ENCODE peak calls at places on chromosome 11, in seven cellular contexts. Y is ovary, B is neural progenitor cell, M is left ventricle myocardium inferior, L is stomach, I is hepatocyte, H is uterus. G is an unnamed sample.

GRCh38 chr11:128610765-128611617 is 23.6 kb upstream of the ETS1 start:
- DNase-seq in H (no peak), M (no peak), B (no peak), I (no peak), Y (no peak), L (no peak), G (no peak)

GRCh38 chr11:62889484-62890437 is 9.1 kb downstream of the SLC3A2 start:
- DNase-seq in I (peak; percentile 79), M (no peak), B (no peak), H (peak; percentile 60), Y (no peak), L (no peak), G (no peak)

GRCh38 chr11:116162541-116163230 is 610.1 kb downstream of the BUD13 start:
- DNase-seq in B (peak; percentile 87), Y (no peak), L (no peak), I (peak; percentile 43), H (no peak), M (no peak), G (no peak)

GRCh38 chr11:47216141-47216798 is 1.5 kb downstream of the DDB2 start:
- DNase-seq in L (peak; percentile 69), B (peak; percentile 32), H (peak; percentile 43), Y (peak; percentile 45), I (peak; percentile 79), M (no peak), G (peak; percentile 30)

GRCh38 chr11:34274712-34275398 is 83.0 kb downstream of the ABTB2 start:
- DNase-seq in L (peak; percentile 87), B (no peak), Y (peak; percentile 92), H (peak; percentile 97), M (peak; percentile 83), I (peak; percentile 91), G (no peak)

GRCh38 chr11:92978226-92979111 is 9.0 kb downstream of the MTNR1B start:
- DNase-seq in Y (no peak), M (peak; percentile 28), I (peak; percentile 66), L (peak; percentile 67), B (no peak), H (no peak), G (no peak)

GRCh38 chr11:113182288-113182687 is 132.1 kb upstream of the TTC12 start:
- DNase-seq in M (no peak), I (no peak), L (no peak), B (no peak), Y (no peak), H (no peak), G (no peak)

GRCh38 chr11:93525601-93526000 is 17.6 kb downstream of the SMCO4 start:
- DNase-seq in L (no peak), H (no peak), Y (no peak), B (no peak), M (no peak), I (peak; percentile 21), G (no peak)

GRCh38 chr11:45652781-45653180 is 12.6 kb downstream of the CHST1 start:
- DNase-seq in Y (no peak), M (no peak), H (no peak), I (no peak), L (no peak), B (peak; percentile 2), G (no peak)

GRCh38 chr11:120863359-120863758 is 160.5 kb upstream of the TBCEL start:
- DNase-seq in Y (no peak), H (no peak), M (no peak), B (no peak), L (no peak), I (no peak), G (no peak)

GRCh38 chr11:27506200-27507182 is at the start of gene LIN7C:
- DNase-seq in Y (peak; percentile 97), L (peak; percentile 97), B (peak; percentile 98), H (peak; percentile 98), M (peak; percentile 96), I (peak; percentile 98), G (peak; percentile 93)

GRCh38 chr11:119340335-119341221 is at the start of gene C1QTNF5:
- DNase-seq in B (peak; percentile 66), I (peak; percentile 78), H (peak; percentile 90), M (peak; percentile 91), L (peak; percentile 88), Y (peak; percentile 85), G (no peak)

GRCh38 chr11:82365351-82365750 is 368.3 kb downstream of the FAM181B start:
- DNase-seq in Y (no peak), I (no peak), B (no peak), H (no peak), M (no peak), L (no peak), G (no peak)

GRCh38 chr11:91350931-91351330 is 873.7 kb upstream of the FAT3 start:
- DNase-seq in Y (no peak), B (peak; percentile 59), M (no peak), L (no peak), I (peak; percentile 11), H (no peak), G (no peak)

GRCh38 chr11:29627541-29627940 is 389.3 kb downstream of the KCNA4 start:
- DNase-seq in L (no peak), M (no peak), H (no peak), B (no peak), I (no peak), Y (no peak), G (no peak)

GRCh38 chr11:116661056-116661455 is 111.7 kb downstream of the BUD13 start:
- DNase-seq in Y (no peak), B (no peak), I (peak; percentile 43), M (no peak), L (no peak), H (no peak), G (no peak)

GRCh38 chr11:129222158-129222557 is 30.0 kb upstream of the ARHGAP32 start:
- DNase-seq in Y (no peak), I (no peak), B (no peak), M (no peak), H (no peak), L (no peak), G (no peak)

GRCh38 chr11:122215244-122215992 is 99.4 kb upstream of the BLID start:
- DNase-seq in Y (peak; percentile 75), I (peak; percentile 81), M (peak; percentile 80), H (peak; percentile 63), L (peak; percentile 64), B (peak; percentile 82), G (no peak)

GRCh38 chr11:113234888-113235287 is 79.5 kb upstream of the TTC12 start:
- DNase-seq in L (no peak), Y (no peak), M (no peak), H (no peak), B (no peak), I (no peak), G (no peak)

GRCh38 chr11:15180212-15180814 is 65.6 kb downstream of the INSC start:
- DNase-seq in Y (no peak), B (no peak), I (no peak), L (no peak), M (no peak), H (no peak), G (no peak)

GRCh38 chr11:125929445-125930075 is 16.3 kb upstream of the VSIG10L2 start:
- DNase-seq in I (no peak), M (no peak), B (no peak), H (no peak), L (no peak), Y (no peak), G (no peak)

GRCh38 chr11:59224419-59224928 is 11.7 kb upstream of the MPEG1 start:
- DNase-seq in H (peak; percentile 34), L (no peak), M (no peak), I (no peak), B (no peak), Y (no peak), G (no peak)

GRCh38 chr11:40387240-40387980 is 1072.0 kb downstream of the LRRC4C start:
- DNase-seq in H (no peak), Y (no peak), L (no peak), I (peak; percentile 4), B (no peak), M (no peak), G (no peak)

GRCh38 chr11:55726715-55727324 is 46.4 kb upstream of the OR5D13 start:
- DNase-seq in I (no peak), L (no peak), M (no peak), H (no peak), Y (no peak), B (no peak), G (no peak)
- H3K9me3 ChIP-seq in I (no peaks in the 10 kb centered on the region), L (no peaks in the 10 kb centered on the region), M (peaks cover 11% of the 10 kb centered on the region), H (no peaks in the 10 kb centered on the region), Y (no peaks in the 10 kb centered on the region), B (peaks cover 36% of the 10 kb centered on the region), G (no peaks in the 10 kb centered on the region)

DNA sequence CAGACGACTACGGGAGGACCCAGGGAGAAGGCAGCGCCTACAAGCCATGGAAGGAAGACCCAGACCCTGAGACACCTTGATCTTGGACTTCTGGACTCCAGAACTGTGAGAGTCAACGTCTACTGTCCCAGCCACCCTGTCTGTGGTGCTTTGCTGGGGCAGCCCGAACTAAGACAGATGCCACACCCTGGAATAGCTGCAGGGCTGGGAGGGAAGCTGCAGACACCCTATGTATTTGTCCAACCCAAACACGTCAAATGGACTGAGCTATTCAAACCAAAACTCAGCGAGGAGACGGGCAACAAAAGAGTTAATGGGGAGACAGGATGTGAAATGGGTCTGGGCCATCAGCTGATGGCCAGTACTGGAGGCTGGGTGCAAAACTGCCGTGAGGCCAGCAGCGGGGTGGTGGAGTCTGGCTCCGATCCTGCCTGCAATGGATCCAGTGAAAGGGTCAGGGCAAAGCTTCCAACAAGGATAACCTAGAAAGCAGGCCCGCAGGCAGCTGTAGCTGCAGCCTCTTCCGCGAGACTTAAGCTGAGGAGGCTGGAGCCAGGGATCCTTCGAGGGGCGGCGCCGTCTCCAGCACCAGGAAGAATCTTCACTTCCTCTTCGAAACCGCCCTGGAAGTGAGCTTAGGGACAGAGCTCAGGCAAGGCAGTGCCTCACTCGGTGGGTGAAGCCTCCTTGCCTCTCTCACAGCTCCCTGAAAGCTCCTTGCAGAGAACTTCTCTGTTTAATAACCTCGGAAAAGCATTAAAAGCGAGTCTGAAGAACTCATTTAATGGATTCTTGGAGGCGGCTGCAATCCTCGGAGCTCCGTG is 169.6 kb downstream of the CTTN start:
- DNase-seq in Y (no peak), L (no peak), I (peak; percentile 61), B (peak; percentile 51), H (peak; percentile 23), M (peak; percentile 55), G (no peak)
- H3K9me3 ChIP-seq in Y (no peaks in the 10 kb centered on the region), L (no peaks in the 10 kb centered on the region), I (no peaks in the 10 kb centered on the region), B (no peaks in the 10 kb centered on the region), H (no peaks in the 10 kb centered on the region), M (no peaks in the 10 kb centered on the region), G (no peaks in the 10 kb centered on the region)

DNA sequence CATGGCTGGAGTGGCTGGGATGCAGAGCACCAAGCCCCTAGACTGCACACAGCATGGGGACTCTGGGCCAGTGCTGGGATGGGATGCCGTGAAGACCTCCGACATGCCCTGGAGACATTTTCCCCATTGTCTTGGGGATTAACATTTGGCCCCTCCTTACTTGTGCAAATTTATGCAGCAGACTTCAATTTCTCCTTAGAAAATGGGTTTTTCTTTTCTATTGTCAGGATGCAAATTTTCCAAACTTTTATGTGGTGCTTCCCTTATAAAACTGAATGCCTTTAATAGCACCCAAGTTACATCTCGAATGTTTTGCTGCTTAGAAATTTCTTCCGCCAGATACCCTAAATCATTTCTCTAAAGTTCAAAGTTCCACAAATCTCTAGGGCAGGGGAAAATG is 29.2 kb downstream of the RSF1 start:
- DNase-seq in I (no peak), L (no peak), H (no peak), M (no peak), B (no peak), Y (no peak), G (no peak)
- H3K9me3 ChIP-seq in I (no peaks in the 10 kb centered on the region), L (no peaks in the 10 kb centered on the region), H (no peaks in the 10 kb centered on the region), M (peaks cover 5% of the 10 kb centered on the region), B (peaks cover 8% of the 10 kb centered on the region), Y (no peaks in the 10 kb centered on the region), G (no peaks in the 10 kb centered on the region)

DNA sequence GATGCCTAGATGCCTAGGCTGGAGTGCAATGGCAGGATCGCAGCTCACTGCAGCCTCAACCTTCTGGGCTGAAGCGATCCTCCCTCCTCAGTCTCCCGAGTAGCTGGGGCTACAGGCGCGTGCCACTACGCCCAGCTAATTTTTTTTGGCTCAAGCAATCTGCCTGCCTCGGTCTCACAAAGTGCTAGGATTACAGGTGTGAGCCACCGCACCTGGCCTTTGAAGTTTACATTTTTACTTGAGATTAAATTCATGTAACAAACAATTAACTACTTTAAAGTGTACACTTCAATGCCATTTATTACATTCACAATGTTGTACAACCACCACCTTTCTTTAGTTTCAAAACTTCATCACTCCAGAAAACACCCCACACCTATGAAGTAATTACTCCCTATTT is 3.5 kb upstream of the FOSL1 start:
- DNase-seq in M (no peak), Y (no peak), L (no peak), B (no peak), I (no peak), H (no peak), G (no peak)
- H3K9me3 ChIP-seq in M (no peaks in the 10 kb centered on the region), Y (no peaks in the 10 kb centered on the region), L (no peaks in the 10 kb centered on the region), B (no peaks in the 10 kb centered on the region), I (no peaks in the 10 kb centered on the region), H (no peaks in the 10 kb centered on the region), G (no peaks in the 10 kb centered on the region)

G was measured in T-helper 17 cell.